ENCODE peak calls at places on chromosomes 11 and 22, in ten cellular contexts. M is activated naive CD4-positive, alpha-beta T cell treated with anti-CD3 and anti-CD28 coated beads, Interleukin-2, amount 10 ng/mL, durations not matched to agents 7 days and 5 days; D is prostate gland; Q is cardiac fibroblast; O is fibroblast of villous mesenchyme; F is foreskin fibroblast; S is effector memory CD4-positive, alpha-beta T cell; L is NCI-H1092; Y is RPMI7951; E is mucosa of gallbladder. X is an unnamed sample.

GRCh38 chr11:73939096-73939495 is 11.7 kb upstream of the DNAJB13 start:
- DNase-seq in Y (peak), M (no peak), L (no peak), Q (no peak), D (no peak), O (peak), F (peak), S (no peak), E (no peak), X (peak)

GRCh38 chr11:116144387-116144958 is 628.3 kb downstream of the BUD13 start:
- DNase-seq in S (no peak), Y (no peak), F (no peak), E (no peak), M (no peak), O (no peak), Q (no peak), D (no peak), L (no peak), X (no peak)

GRCh38 chr11:19164230-19164855 is 37.4 kb downstream of the CSRP3 start:
- DNase-seq in D (no peak), O (no peak), L (peak), M (no peak), Q (no peak), F (no peak), S (no peak), E (no peak), Y (no peak), X (no peak)

GRCh38 chr11:100878474-100878873 is 191.4 kb downstream of the ARHGAP42 start:
- DNase-seq in O (peak), L (no peak), S (no peak), M (no peak), D (no peak), E (no peak), Y (no peak), F (peak), Q (peak), X (no peak)

GRCh38 chr22:16960220-16960883 is 47.7 kb downstream of the GAB4 start:
- DNase-seq in E (no peak), Q (no peak), O (no peak), D (no peak), F (no peak), Y (no peak), M (no peak), L (no peak), S (no peak), X (no peak)

GRCh38 chr11:86244063-86244521 is 461 bp upstream of the EED start:
- DNase-seq in M (peak), O (no peak), E (peak), Q (no peak), Y (peak), L (peak), F (peak), S (peak), D (peak), X (peak)

GRCh38 chr11:122172352-122173073 is 56.5 kb upstream of the BLID start:
- DNase-seq in L (no peak), D (no peak), M (no peak), O (no peak), E (no peak), Q (no peak), F (no peak), Y (no peak), S (no peak), X (no peak)

GRCh38 chr22:38180841-38181452 is 683 bp downstream of the PLA2G6 start:
- DNase-seq in Y (no peak), F (no peak), D (peak), L (no peak), S (peak), O (peak), E (peak), Q (no peak), M (peak), X (no peak)

GRCh38 chr11:36195496-36196346 is 93.5 kb downstream of the COMMD9 start:
- DNase-seq in S (no peak), O (peak), Q (peak), L (no peak), E (no peak), M (no peak), F (peak), Y (no peak), D (no peak), X (no peak)

GRCh38 chr22:38733329-38734202 is 22.2 kb downstream of the SUN2 start:
- DNase-seq in M (peak), L (peak), Q (peak), D (peak), F (no peak), Y (peak), E (peak), O (peak), S (no peak), X (no peak)

GRCh38 chr11:36763187-36763586 is 165.2 kb upstream of the RAG2 start:
- DNase-seq in L (no peak), F (no peak), D (no peak), Q (no peak), E (no peak), M (no peak), O (no peak), S (no peak), Y (no peak), X (no peak)

GRCh38 chr22:44351685-44352377 is 39.1 kb upstream of the SHISAL1 start:
- DNase-seq in Y (peak), F (peak), M (no peak), S (no peak), Q (peak), L (no peak), O (peak), D (peak), E (peak), X (peak)

GRCh38 chr11:72764503-72764902 is 12.3 kb upstream of the ARAP1 start:
- DNase-seq in E (no peak), Y (no peak), Q (no peak), L (peak), O (no peak), M (no peak), F (no peak), D (no peak), S (no peak), X (no peak)

GRCh38 chr11:92316410-92316809 is 91.8 kb downstream of the FAT3 start:
- DNase-seq in F (no peak), L (no peak), Y (no peak), D (no peak), M (no peak), O (no peak), E (no peak), Q (no peak), S (no peak), X (no peak)

GRCh38 chr11:113728814-113729213 is 22.7 kb upstream of the TMPRSS5 start:
- DNase-seq in F (no peak), Y (no peak), Q (no peak), E (no peak), S (no peak), L (no peak), O (no peak), D (no peak), M (no peak), X (no peak)

GRCh38 chr11:67351275-67352005 is 1.9 kb downstream of the POLD4 start:
- DNase-seq in O (peak), F (peak), L (peak), S (peak), D (peak), M (peak), E (peak), Y (peak), Q (peak), X (peak)

GRCh38 chr11:64759722-64760719 is at the start of gene PYGM:
- DNase-seq in O (peak), E (peak), M (peak), F (no peak), D (no peak), Q (peak), S (no peak), Y (no peak), L (no peak), X (no peak)

GRCh38 chr22:21042978-21043855 is 2.5 kb upstream of the LRRC74B start:
- DNase-seq in L (no peak), M (peak), F (no peak), D (no peak), Y (peak), E (no peak), Q (no peak), S (no peak), O (no peak), X (peak)

GRCh38 chr11:93935826-93936225 is 85.3 kb upstream of the HEPHL1 start:
- DNase-seq in O (no peak), Y (no peak), Q (no peak), L (no peak), E (no peak), D (no peak), M (no peak), F (no peak), S (no peak), X (no peak)

X was measured in A172.